ENCODE peak calls at places on chromosomes 1 and 21, in seven cellular contexts. X is GM12878, S is HCT116, R is H1, H is K562, E is endothelial cell of umbilical vein, Y is SK-N-SH. Z is an unnamed sample.

GRCh38 chr1:209710098-209710497 is 5.5 kb downstream of the HSD11B1 start:
- DNase-seq in X (no peak), S (no peak), R (no peak), H (no peak), E (no peak), Y (no peak), Z (no peak)

GRCh38 chr1:169106095-169106920 is at the start of gene ATP1B1:
- DNase-seq in X (no peak), S (peak), R (peak), H (peak), E (peak), Y (peak), Z (no peak)

GRCh38 chr1:86356247-86356646 is 39.9 kb downstream of the ODF2L start:
- DNase-seq in X (no peak), S (peak), R (no peak), H (no peak), E (no peak), Y (no peak), Z (no peak)

GRCh38 chr1:66729130-66729922 is 22.9 kb upstream of the DYNLT5 start:
- DNase-seq in X (no peak), S (no peak), R (no peak), H (no peak), E (peak), Y (no peak), Z (no peak)

GRCh38 chr1:89692601-89693503 is 59.9 kb downstream of the LRRC8C start:
- DNase-seq in X (peak), S (no peak), R (no peak), H (no peak), E (peak), Y (peak), Z (no peak)

GRCh38 chr21:39712976-39713375 is 32.0 kb upstream of the IGSF5 start:
- DNase-seq in X (no peak), S (no peak), R (no peak), H (peak), E (no peak), Y (no peak), Z (no peak)

GRCh38 chr1:17731460-17731859 is 23.7 kb upstream of the ACTL8 start:
- DNase-seq in X (no peak), S (no peak), R (no peak), H (no peak), E (no peak), Y (no peak), Z (no peak)

GRCh38 chr1:110606784-110607662 is 865 bp upstream of the KCNA2 start:
- DNase-seq in X (no peak), S (no peak), R (no peak), H (peak), E (peak), Y (peak), Z (no peak)

GRCh38 chr1:199836430-199836829 is 191.1 kb upstream of the NR5A2 start:
- DNase-seq in X (no peak), S (no peak), R (no peak), H (no peak), E (no peak), Y (no peak), Z (no peak)

GRCh38 chr21:38349111-38349746 is 92.4 kb downstream of the KCNJ15 start:
- DNase-seq in X (no peak), S (no peak), R (no peak), H (no peak), E (peak), Y (no peak), Z (no peak)

GRCh38 chr1:244200596-244200995 is 149.5 kb downstream of the ZBTB18 start:
- DNase-seq in X (no peak), S (no peak), R (no peak), H (no peak), E (no peak), Y (no peak), Z (no peak)

GRCh38 chr1:164184273-164184672 is 374.7 kb upstream of the PBX1 start:
- DNase-seq in X (no peak), S (no peak), R (no peak), H (no peak), E (no peak), Y (no peak), Z (no peak)

DNA sequence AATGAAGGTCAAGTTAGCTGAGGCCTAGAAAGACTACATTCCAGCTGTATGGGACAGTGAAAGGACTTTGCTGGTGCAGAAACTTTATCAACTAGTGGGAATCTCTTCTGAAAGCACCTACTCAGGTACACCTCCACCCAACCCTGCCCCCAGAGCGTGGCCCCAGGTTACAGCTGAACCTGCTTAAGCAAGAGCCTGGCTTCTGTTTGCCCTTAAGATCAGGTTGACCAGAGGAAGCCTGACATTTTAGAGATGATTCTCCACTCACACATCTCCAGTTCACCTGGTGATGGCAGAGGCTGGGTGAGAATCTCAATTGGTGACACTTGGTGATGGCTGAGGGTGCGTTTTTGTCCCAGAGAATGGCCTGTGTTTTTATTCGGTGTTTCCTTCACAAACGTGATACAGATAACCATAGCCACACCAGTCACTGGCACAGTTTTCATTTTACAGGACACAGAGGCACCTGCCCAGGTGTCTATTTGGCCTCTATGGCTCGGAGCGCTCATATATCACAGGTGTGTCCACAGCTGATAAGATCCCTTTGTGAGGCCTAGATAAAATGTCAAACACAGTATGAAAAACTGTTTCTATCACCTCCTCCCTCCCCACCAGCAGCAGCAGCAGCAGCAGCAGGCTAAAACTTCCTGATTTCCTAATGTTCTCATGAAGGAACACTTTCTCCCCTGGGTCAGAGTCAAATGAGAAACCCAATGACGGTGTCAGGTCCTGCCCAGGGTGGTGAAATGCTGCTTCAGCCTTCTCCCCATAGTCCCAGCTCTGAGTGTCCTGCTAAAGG is 24.2 kb downstream of the ELAPOR1 start:
- DNase-seq in X (no peak), S (no peak), R (no peak), H (no peak), E (no peak), Y (no peak), Z (no peak)
- TF ChIP-seq POLR2AphosphoS5 in X (no peak), S (no peak), R (no peak), H (no peak), E (no peak), Y (no peak), Z (no peak)

GRCh38 chr21:46202592-46203202 is 18.4 kb upstream of the SPATC1L start:
- DNase-seq in X (no peak), S (no peak), R (no peak), H (no peak), E (no peak), Y (peak), Z (no peak)

GRCh38 chr21:46205766-46206162 is 21.5 kb upstream of the SPATC1L start:
- DNase-seq in X (no peak), S (no peak), R (no peak), H (no peak), E (no peak), Y (no peak), Z (no peak)

GRCh38 chr21:46206163-46207005 is 22.1 kb upstream of the SPATC1L start:
- DNase-seq in X (no peak), S (no peak), R (no peak), H (no peak), E (no peak), Y (no peak), Z (no peak)

GRCh38 chr21:46205121-46205520 is 20.9 kb upstream of the SPATC1L start:
- DNase-seq in X (no peak), S (no peak), R (no peak), H (no peak), E (no peak), Y (peak), Z (no peak)

GRCh38 chr21:46203203-46203600 is 18.9 kb upstream of the SPATC1L start:
- DNase-seq in X (no peak), S (no peak), R (no peak), H (no peak), E (no peak), Y (peak), Z (no peak)
- H3K27ac ChIP-seq in X (no peak), S (no peak), R (no peak), H (no peak), E (peak), Y (no peak), Z (no peak)

GRCh38 chr1:145992958-145993617 is 3.3 kb downstream of the TXNIP start:
- DNase-seq in X (no peak), S (no peak), R (no peak), H (no peak), E (no peak), Y (no peak), Z (no peak)

GRCh38 chr1:145995148-145995851 is 1.1 kb downstream of the TXNIP start:
- DNase-seq in X (no peak), S (no peak), R (no peak), H (peak), E (peak), Y (no peak), Z (no peak)

GRCh38 chr1:145995964-145996432 is 381 bp downstream of the TXNIP start:
- DNase-seq in X (no peak), S (no peak), R (no peak), H (peak), E (peak), Y (no peak), Z (no peak)

GRCh38 chr1:145993618-145994390 is 2.6 kb downstream of the TXNIP start:
- DNase-seq in X (no peak), S (no peak), R (no peak), H (peak), E (no peak), Y (no peak), Z (no peak)

GRCh38 chr1:145994391-145995120 is 1.8 kb downstream of the TXNIP start:
- DNase-seq in X (no peak), S (no peak), R (no peak), H (no peak), E (no peak), Y (no peak), Z (no peak)
- H3K9ac ChIP-seq in X (peak), S (no peak), R (no peak), H (peak), E (no peak), Y (peak), Z (no peak)

GRCh38 chr1:229117664-229118300 is 153.1 kb upstream of the RAB4A start:
- DNase-seq in X (no peak), S (no peak), R (no peak), H (no peak), E (no peak), Y (no peak), Z (no peak)
- TF ChIP-seq POLR2AphosphoS5 in X (no peak), S (no peak), R (no peak), H (no peak), E (no peak), Y (no peak), Z (no peak)

GRCh38 chr21:43904316-43904925 is 39.4 kb downstream of the AGPAT3 start:
- DNase-seq in X (no peak), S (no peak), R (no peak), H (peak), E (no peak), Y (peak), Z (no peak)
- H3K27ac ChIP-seq in X (no peak), S (no peak), R (no peak), H (no peak), E (no peak), Y (no peak), Z (no peak)

GRCh38 chr1:196531737-196532514 is 76.3 kb downstream of the KCNT2 start:
- DNase-seq in X (no peak), S (no peak), R (no peak), H (no peak), E (no peak), Y (no peak), Z (no peak)
- H3K9ac ChIP-seq in X (no peak), S (no peak), R (no peak), H (peak), E (no peak), Y (no peak), Z (no peak)

GRCh38 chr1:223737342-223737741 is 25.0 kb downstream of the CAPN2 start:
- DNase-seq in X (no peak), S (no peak), R (no peak), H (no peak), E (no peak), Y (no peak), Z (no peak)

GRCh38 chr1:223742861-223743517 is 30.6 kb downstream of the CAPN2 start:
- DNase-seq in X (no peak), S (no peak), R (no peak), H (no peak), E (peak), Y (no peak), Z (no peak)

GRCh38 chr1:223741861-223742260 is 29.5 kb downstream of the CAPN2 start:
- DNase-seq in X (no peak), S (no peak), R (no peak), H (no peak), E (peak), Y (no peak), Z (no peak)

GRCh38 chr1:223738465-223739365 is 26.4 kb downstream of the CAPN2 start:
- DNase-seq in X (no peak), S (no peak), R (no peak), H (no peak), E (no peak), Y (no peak), Z (no peak)

GRCh38 chr1:223739366-223740057 is 27.2 kb downstream of the CAPN2 start:
- DNase-seq in X (no peak), S (no peak), R (no peak), H (no peak), E (no peak), Y (no peak), Z (peak)
- TF ChIP-seq POLR2AphosphoS5 in X (no peak), S (no peak), R (no peak), H (no peak), E (no peak), Y (no peak), Z (no peak)

DNA sequence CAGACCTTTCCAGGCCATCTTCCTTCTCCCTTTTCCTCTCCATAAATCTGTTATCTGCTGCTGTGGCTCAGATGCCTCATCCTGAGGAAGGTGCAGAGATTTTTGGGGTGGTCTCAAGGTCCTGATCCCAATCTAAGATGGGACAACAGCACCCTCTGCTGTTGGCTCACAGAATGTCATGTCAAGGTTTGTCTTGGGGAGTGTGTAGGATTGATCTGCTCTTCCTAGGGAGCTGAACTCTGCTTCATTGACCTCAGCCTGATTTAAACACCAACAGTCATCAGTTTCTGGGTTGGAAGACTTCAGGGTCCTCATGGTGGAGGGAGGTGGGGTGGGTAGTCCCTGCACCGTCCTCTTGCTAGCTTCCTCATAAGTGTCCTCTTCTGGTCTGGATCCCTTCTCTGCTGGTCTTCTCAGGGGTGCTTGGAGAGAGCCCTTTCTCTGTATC is 62.8 kb upstream of the LAX1 start:
- DNase-seq in X (peak), S (peak), R (peak), H (peak), E (peak), Y (peak), Z (peak)
- H3K27ac ChIP-seq in X (no peak), S (no peak), R (no peak), H (no peak), E (no peak), Y (no peak), Z (no peak)

GRCh38 chr21:42923553-42924432 is 1.6 kb downstream of the ERVH48-1 start:
- DNase-seq in X (peak), S (peak), R (peak), H (peak), E (peak), Y (peak), Z (peak)
- H3K9ac ChIP-seq in X (peak), S (peak), R (no peak), H (peak), E (no peak), Y (no peak), Z (peak)